ENCODE peak calls at places on chromosomes 6 and 20, in eight cellular contexts. One of them, this sample, is unnamed.

GRCh38 chr6:4794140-4794707 is 18.0 kb downstream of the CDYL start:
- DNase-seq in stimulated activated CD8-positive, alpha-beta memory T cell treated with anti-CD3 and anti-CD28 coated beads, Interleukin-7, amount 100 ng/mL, for 1 hour: no peak
- DNase-seq in glutamatergic neuron: no peak
- DNase-seq in stromal cell of bone marrow: no peak
- DNase-seq in PC-9: no peak
- DNase-seq in anterior cingulate cortex: no peak
- DNase-seq in activated T-cell treated with anti-CD3 and anti-CD28 coated beads for 1 hour: no peak
- DNase-seq in NT2/D1: no peak
- DNase-seq in this sample: no peak

GRCh38 chr20:31608256-31608980 is 3.3 kb downstream of the ID1 start:
- DNase-seq in stimulated activated CD8-positive, alpha-beta memory T cell treated with anti-CD3 and anti-CD28 coated beads, Interleukin-7, amount 100 ng/mL, for 1 hour: no peak
- DNase-seq in glutamatergic neuron: peak
- DNase-seq in stromal cell of bone marrow: no peak
- DNase-seq in PC-9: peak
- DNase-seq in anterior cingulate cortex: no peak
- DNase-seq in activated T-cell treated with anti-CD3 and anti-CD28 coated beads for 1 hour: no peak
- DNase-seq in NT2/D1: peak
- DNase-seq in this sample: no peak

GRCh38 chr20:63100401-63100925 is 93.7 kb upstream of the BHLHE23 start:
- DNase-seq in stimulated activated CD8-positive, alpha-beta memory T cell treated with anti-CD3 and anti-CD28 coated beads, Interleukin-7, amount 100 ng/mL, for 1 hour: no peak
- DNase-seq in glutamatergic neuron: peak
- DNase-seq in stromal cell of bone marrow: no peak
- DNase-seq in PC-9: no peak
- DNase-seq in anterior cingulate cortex: no peak
- DNase-seq in activated T-cell treated with anti-CD3 and anti-CD28 coated beads for 1 hour: no peak
- DNase-seq in NT2/D1: no peak
- DNase-seq in this sample: no peak

GRCh38 chr6:131717815-131718214 is 7.0 kb upstream of the CTAGE9 start:
- DNase-seq in stimulated activated CD8-positive, alpha-beta memory T cell treated with anti-CD3 and anti-CD28 coated beads, Interleukin-7, amount 100 ng/mL, for 1 hour: no peak
- DNase-seq in glutamatergic neuron: no peak
- DNase-seq in stromal cell of bone marrow: no peak
- DNase-seq in PC-9: no peak
- DNase-seq in anterior cingulate cortex: no peak
- DNase-seq in activated T-cell treated with anti-CD3 and anti-CD28 coated beads for 1 hour: no peak
- DNase-seq in NT2/D1: no peak
- DNase-seq in this sample: no peak

GRCh38 chr6:80376411-80376810 is 269.9 kb downstream of the BCKDHB start:
- DNase-seq in stimulated activated CD8-positive, alpha-beta memory T cell treated with anti-CD3 and anti-CD28 coated beads, Interleukin-7, amount 100 ng/mL, for 1 hour: no peak
- DNase-seq in glutamatergic neuron: no peak
- DNase-seq in stromal cell of bone marrow: no peak
- DNase-seq in PC-9: no peak
- DNase-seq in anterior cingulate cortex: no peak
- DNase-seq in activated T-cell treated with anti-CD3 and anti-CD28 coated beads for 1 hour: no peak
- DNase-seq in NT2/D1: no peak
- DNase-seq in this sample: no peak

GRCh38 chr20:50111120-50111828 is 1.7 kb downstream of the UBE2V1 start:
- DNase-seq in stimulated activated CD8-positive, alpha-beta memory T cell treated with anti-CD3 and anti-CD28 coated beads, Interleukin-7, amount 100 ng/mL, for 1 hour: no peak
- DNase-seq in glutamatergic neuron: no peak
- DNase-seq in stromal cell of bone marrow: peak
- DNase-seq in PC-9: peak
- DNase-seq in anterior cingulate cortex: no peak
- DNase-seq in activated T-cell treated with anti-CD3 and anti-CD28 coated beads for 1 hour: no peak
- DNase-seq in NT2/D1: no peak
- DNase-seq in this sample: peak

GRCh38 chr6:109102762-109103161 is 7.5 kb downstream of the CEP57L1 start:
- DNase-seq in stimulated activated CD8-positive, alpha-beta memory T cell treated with anti-CD3 and anti-CD28 coated beads, Interleukin-7, amount 100 ng/mL, for 1 hour: no peak
- DNase-seq in glutamatergic neuron: no peak
- DNase-seq in stromal cell of bone marrow: no peak
- DNase-seq in PC-9: no peak
- DNase-seq in anterior cingulate cortex: no peak
- DNase-seq in activated T-cell treated with anti-CD3 and anti-CD28 coated beads for 1 hour: no peak
- DNase-seq in NT2/D1: no peak
- DNase-seq in this sample: no peak

GRCh38 chr6:109428889-109429477 is 11.4 kb downstream of the PPIL6 start:
- DNase-seq in stimulated activated CD8-positive, alpha-beta memory T cell treated with anti-CD3 and anti-CD28 coated beads, Interleukin-7, amount 100 ng/mL, for 1 hour: no peak
- DNase-seq in glutamatergic neuron: no peak
- DNase-seq in stromal cell of bone marrow: peak
- DNase-seq in PC-9: no peak
- DNase-seq in anterior cingulate cortex: no peak
- DNase-seq in activated T-cell treated with anti-CD3 and anti-CD28 coated beads for 1 hour: no peak
- DNase-seq in NT2/D1: no peak
- DNase-seq in this sample: no peak

GRCh38 chr6:111427341-111428116 is 55.5 kb downstream of the REV3L start:
- DNase-seq in stimulated activated CD8-positive, alpha-beta memory T cell treated with anti-CD3 and anti-CD28 coated beads, Interleukin-7, amount 100 ng/mL, for 1 hour: no peak
- DNase-seq in glutamatergic neuron: no peak
- DNase-seq in stromal cell of bone marrow: peak
- DNase-seq in PC-9: peak
- DNase-seq in anterior cingulate cortex: no peak
- DNase-seq in activated T-cell treated with anti-CD3 and anti-CD28 coated beads for 1 hour: no peak
- DNase-seq in NT2/D1: no peak
- DNase-seq in this sample: peak

GRCh38 chr20:51023617-51024155 is 779 bp upstream of the KCNG1 start:
- DNase-seq in stimulated activated CD8-positive, alpha-beta memory T cell treated with anti-CD3 and anti-CD28 coated beads, Interleukin-7, amount 100 ng/mL, for 1 hour: no peak
- DNase-seq in glutamatergic neuron: no peak
- DNase-seq in stromal cell of bone marrow: no peak
- DNase-seq in PC-9: no peak
- DNase-seq in anterior cingulate cortex: no peak
- DNase-seq in activated T-cell treated with anti-CD3 and anti-CD28 coated beads for 1 hour: no peak
- DNase-seq in NT2/D1: no peak
- DNase-seq in this sample: no peak

GRCh38 chr20:53265304-53265875 is 293.2 kb downstream of the TSHZ2 start:
- DNase-seq in stimulated activated CD8-positive, alpha-beta memory T cell treated with anti-CD3 and anti-CD28 coated beads, Interleukin-7, amount 100 ng/mL, for 1 hour: no peak
- DNase-seq in glutamatergic neuron: no peak
- DNase-seq in stromal cell of bone marrow: no peak
- DNase-seq in PC-9: peak
- DNase-seq in anterior cingulate cortex: no peak
- DNase-seq in activated T-cell treated with anti-CD3 and anti-CD28 coated beads for 1 hour: no peak
- DNase-seq in NT2/D1: no peak
- DNase-seq in this sample: no peak

GRCh38 chr6:137697267-137697938 is 169.7 kb upstream of the TNFAIP3 start:
- DNase-seq in stimulated activated CD8-positive, alpha-beta memory T cell treated with anti-CD3 and anti-CD28 coated beads, Interleukin-7, amount 100 ng/mL, for 1 hour: no peak
- DNase-seq in glutamatergic neuron: no peak
- DNase-seq in stromal cell of bone marrow: no peak
- DNase-seq in PC-9: peak
- DNase-seq in anterior cingulate cortex: no peak
- DNase-seq in activated T-cell treated with anti-CD3 and anti-CD28 coated beads for 1 hour: no peak
- DNase-seq in NT2/D1: peak
- DNase-seq in this sample: peak

GRCh38 chr20:41018153-41018552 is 10.5 kb upstream of the TOP1 start:
- DNase-seq in stimulated activated CD8-positive, alpha-beta memory T cell treated with anti-CD3 and anti-CD28 coated beads, Interleukin-7, amount 100 ng/mL, for 1 hour: no peak
- DNase-seq in glutamatergic neuron: no peak
- DNase-seq in stromal cell of bone marrow: no peak
- DNase-seq in PC-9: no peak
- DNase-seq in anterior cingulate cortex: no peak
- DNase-seq in activated T-cell treated with anti-CD3 and anti-CD28 coated beads for 1 hour: no peak
- DNase-seq in NT2/D1: no peak
- DNase-seq in this sample: no peak